ENCODE peak calls at places on chromosomes 16 and 17, in five cellular contexts. I is A549, B is OCI-LY7, O is vagina, Q is fibroblast of lung. F is an unnamed sample.

GRCh38 chr17:29124931-29125270 is 55.3 kb downstream of the MYO18A start:
- DNase-seq in I (no peak), B (no peak), O (no peak), Q (peak), F (peak)

GRCh38 chr17:180380-181212 is 854 bp downstream of the DOC2B start:
- DNase-seq in I (no peak), B (no peak), O (no peak), Q (no peak), F (no peak)

GRCh38 chr17:77889135-77889505 is 69.4 kb upstream of the TNRC6C start:
- DNase-seq in I (no peak), B (no peak), O (no peak), Q (no peak), F (no peak)

GRCh38 chr16:22370038-22370541 is 4.3 kb downstream of the CDR2 start:
- DNase-seq in I (no peak), B (no peak), O (no peak), Q (peak), F (no peak)

GRCh38 chr16:10776280-10776679 is 32.6 kb downstream of the NUBP1 start:
- DNase-seq in I (no peak), B (no peak), O (no peak), Q (no peak), F (no peak)

GRCh38 chr16:74497761-74498160 is 76.5 kb upstream of the CLEC18B start:
- DNase-seq in I (no peak), B (no peak), O (no peak), Q (no peak), F (no peak)

GRCh38 chr17:40550608-40551007 is 14.7 kb downstream of the CCR7 start:
- DNase-seq in I (peak), B (no peak), O (no peak), Q (peak), F (no peak)

GRCh38 chr16:72974142-72974769 is 73.7 kb downstream of the ZFHX3 start:
- DNase-seq in I (no peak), B (no peak), O (no peak), Q (no peak), F (peak)

GRCh38 chr17:64527914-64528313 is 21.1 kb downstream of the CEP95 start:
- DNase-seq in I (no peak), B (no peak), O (no peak), Q (no peak), F (no peak)
- TF ChIP-seq CTCF in I (no peak), B (no peak), O (no peak), Q (no peak), F (no peak)

DNA sequence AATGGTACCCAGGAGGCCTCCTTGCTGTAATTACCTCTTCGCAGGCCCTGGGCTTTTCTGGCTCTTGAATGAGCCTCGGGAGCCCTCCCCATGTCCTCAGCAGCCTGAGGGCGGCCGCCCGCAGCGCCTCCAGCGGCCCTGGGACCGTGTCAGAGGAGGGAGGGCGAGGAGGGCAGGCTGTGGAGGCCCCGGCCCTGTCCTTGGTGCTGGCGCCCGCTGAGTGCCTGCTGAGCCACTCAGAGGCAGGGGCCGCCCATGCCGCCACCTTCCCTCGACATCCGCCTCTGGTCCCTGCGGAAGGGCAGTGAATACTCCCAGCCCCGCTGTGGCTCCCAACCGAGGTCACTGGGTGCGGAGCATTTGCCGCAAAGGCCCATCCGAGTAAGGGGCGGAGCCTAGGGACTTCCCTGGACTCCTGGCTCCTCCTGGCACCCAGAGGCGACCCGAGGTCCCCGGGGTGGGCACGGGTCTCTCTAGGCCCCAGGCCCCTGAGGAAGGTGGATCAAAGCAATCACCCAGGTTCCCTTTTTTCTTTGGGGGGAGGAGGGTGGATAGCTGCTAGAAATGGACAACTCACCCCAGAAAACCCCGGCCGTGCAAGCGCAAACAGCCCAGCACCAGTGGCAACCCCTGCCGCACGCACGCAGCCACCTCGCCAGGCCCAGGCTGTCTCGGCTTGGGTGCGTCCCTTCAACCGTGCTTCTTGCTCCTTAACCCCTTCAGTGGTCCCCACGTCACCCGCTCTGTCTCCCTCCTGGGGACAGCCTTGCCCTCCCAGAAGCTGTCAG is 2.7 kb downstream of the RBFOX3 start:
- DNase-seq in I (peak), B (no peak), O (no peak), Q (peak), F (peak)
- TF ChIP-seq CTCF in I (no peak), B (no peak), O (no peak), Q (no peak), F (no peak)

DNA sequence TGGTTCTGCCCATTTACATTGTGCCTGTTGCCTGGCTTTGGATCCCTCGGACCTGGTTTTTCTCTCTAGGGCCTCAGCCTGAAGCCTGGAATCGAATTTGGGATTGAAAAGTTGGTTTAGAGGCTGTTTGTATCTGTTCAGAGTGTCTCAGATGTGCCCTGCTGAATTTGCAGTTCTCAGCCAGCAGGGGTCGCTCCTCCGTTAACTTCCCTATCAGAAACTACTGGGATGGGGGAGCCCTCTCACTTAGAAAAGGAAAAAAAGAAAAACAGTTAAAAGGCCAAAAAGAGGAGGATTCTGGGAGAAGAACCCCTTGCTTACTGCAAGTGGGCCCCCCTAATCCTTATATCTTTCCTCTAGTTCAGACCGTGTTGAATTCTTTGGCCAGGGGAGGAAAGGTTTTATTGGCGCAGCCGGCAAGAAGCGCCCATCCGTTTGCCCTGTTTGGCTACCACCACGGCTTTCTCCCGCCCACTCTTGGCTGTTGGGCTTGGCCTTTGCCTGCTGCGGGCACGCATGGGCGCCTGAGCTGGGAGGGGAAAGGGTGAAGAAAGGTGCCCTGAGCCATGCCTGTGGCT is 8.7 kb downstream of the FZD2 start:
- DNase-seq in I (no peak), B (no peak), O (no peak), Q (no peak), F (no peak)
- TF ChIP-seq CTCF in I (peak), B (peak), O (no peak), Q (peak), F (no peak)

GRCh38 chr17:3950584-3950983 is 13.7 kb downstream of the ATP2A3 start:
- DNase-seq in I (no peak), B (no peak), O (no peak), Q (no peak), F (no peak)
- TF ChIP-seq CTCF in I (no peak), B (no peak), O (no peak), Q (no peak), F (no peak)

GRCh38 chr17:37488009-37488604 is 1.6 kb upstream of the DUSP14 start:
- DNase-seq in I (peak), B (no peak), O (no peak), Q (peak), F (peak)

GRCh38 chr17:37490638-37491614 is 1.2 kb downstream of the DUSP14 start:
- DNase-seq in I (peak), B (peak), O (no peak), Q (peak), F (peak)

GRCh38 chr17:37489197-37490001 is at the start of gene DUSP14:
- DNase-seq in I (peak), B (peak), O (no peak), Q (peak), F (peak)

GRCh38 chr17:37488607-37489196 is 989 bp upstream of the DUSP14 start:
- DNase-seq in I (peak), B (peak), O (no peak), Q (peak), F (peak)

DNA sequence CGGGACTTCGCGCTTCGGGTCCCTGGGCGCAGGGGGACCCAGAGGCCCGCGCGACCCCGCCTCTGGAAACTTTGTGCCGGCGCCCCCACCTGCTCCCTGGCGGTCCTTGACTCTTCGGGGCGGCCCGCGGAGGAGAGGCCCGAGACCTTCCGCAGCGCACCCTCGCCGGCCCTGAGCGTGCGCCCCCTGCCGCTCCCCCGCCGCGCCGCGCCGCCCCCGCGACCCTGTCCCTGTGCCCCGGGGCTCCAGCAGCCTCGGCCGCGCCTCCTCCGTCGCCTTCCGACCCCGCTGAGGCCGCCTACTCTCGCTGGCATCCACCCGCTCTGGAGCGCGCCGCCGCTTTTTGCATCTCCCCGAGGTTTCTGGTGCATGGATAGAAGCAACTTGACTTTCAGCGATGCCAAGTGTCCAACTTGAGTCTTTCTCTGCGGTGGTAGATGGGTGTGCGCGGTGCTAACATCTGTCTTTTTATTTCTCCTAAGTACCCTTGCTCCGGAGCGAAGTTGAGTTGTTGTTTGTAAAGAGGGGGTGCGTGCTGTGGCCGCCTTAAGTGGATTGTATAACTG is 414 bp downstream of the DUSP14 start:
- DNase-seq in I (peak), B (peak), O (no peak), Q (peak), F (peak)
- TF ChIP-seq CTCF in I (peak), B (peak), O (no peak), Q (no peak), F (no peak)

F was measured in thyroid gland.